ENCODE peak calls at places on chromosomes 16 and 17, in ten cellular contexts. B is KBM-7; Z is right lobe of liver; K is COR-L47; W is activated T-helper 9 cell treated with anti-CD3 and anti-CD28 coated beads, Interleukin-2, amount 50 U/mL, for 16 hours; Y is cardiac muscle cell; O is NCI-H1436; M is NCI-H460; S is stimulated activated CD8-positive, alpha-beta memory T cell treated with anti-CD3 and anti-CD28 coated beads, Interleukin-4, amount 100 ng/mL, for 4 hours; R is effector memory CD4-positive, alpha-beta T cell. U is an unnamed sample.

GRCh38 chr16:726438-727290 is at the start of the genes CCDC78 and HAGHL:
- DNase-seq in Y (peak; percentile 71), W (peak; percentile 33), O (peak; percentile 12), B (peak; percentile 39), Z (peak; percentile 49), S (peak; percentile 46), K (peak; percentile 37), R (peak; percentile 35), M (no peak), U (peak; percentile 34)

GRCh38 chr17:16937431-16937830 is 34.5 kb downstream of the TNFRSF13B start:
- DNase-seq in K (no peak), S (no peak), Z (no peak), O (no peak), R (no peak), B (no peak), M (no peak), Y (no peak), W (no peak), U (no peak)

GRCh38 chr16:83813818-83814653 is 6.3 kb downstream of the HSBP1 start:
- DNase-seq in B (peak; percentile 28), W (no peak), O (peak; percentile 17), S (no peak), Y (peak; percentile 63), K (peak; percentile 77), Z (no peak), M (no peak), R (no peak), U (peak; percentile 47)

GRCh38 chr17:37301288-37301687 is 74.5 kb upstream of the C17orf78 start:
- DNase-seq in O (no peak), R (no peak), S (no peak), W (no peak), K (no peak), M (peak; percentile 68), Y (peak; percentile 31), Z (no peak), B (no peak), U (no peak)

GRCh38 chr16:66604376-66605176 is at the start of gene CMTM3:
- DNase-seq in O (peak; percentile 59), Y (peak; percentile 83), S (peak; percentile 51), W (peak; percentile 64), B (peak; percentile 73), M (peak; percentile 46), R (peak; percentile 46), K (peak; percentile 37), Z (peak; percentile 71), U (peak; percentile 71)

GRCh38 chr17:83196088-83196765 is 116.8 kb downstream of the METRNL start:
- DNase-seq in B (no peak), K (no peak), W (no peak), M (no peak), O (no peak), R (no peak), Z (peak; percentile 15), Y (no peak), S (no peak), U (no peak)

GRCh38 chr17:35906559-35907265 is 23.9 kb downstream of the RDM1 start:
- DNase-seq in Z (no peak), W (no peak), M (no peak), O (no peak), B (no peak), S (no peak), Y (no peak), K (no peak), R (no peak), U (no peak)

GRCh38 chr17:77829871-77830799 is 128.4 kb upstream of the TNRC6C start:
- DNase-seq in W (no peak), B (peak; percentile 20), Z (no peak), S (no peak), R (no peak), K (no peak), O (no peak), M (no peak), Y (no peak), U (no peak)

GRCh38 chr17:330993-331701 is 21.5 kb downstream of the RPH3AL start:
- DNase-seq in S (no peak), W (no peak), O (no peak), Y (no peak), R (no peak), M (no peak), K (no peak), Z (peak; percentile 60), B (no peak), U (no peak)

GRCh38 chr17:10117581-10118001 is 80.8 kb downstream of the GAS7 start:
- DNase-seq in Z (no peak), M (no peak), S (no peak), K (no peak), O (no peak), Y (no peak), B (peak; percentile 51), R (no peak), W (no peak), U (no peak)

GRCh38 chr16:54932737-54933254 is 2.1 kb downstream of the IRX5 start:
- DNase-seq in Z (no peak), K (no peak), S (no peak), M (no peak), R (no peak), Y (peak; percentile 54), B (no peak), O (no peak), W (no peak), U (no peak)

GRCh38 chr17:50080827-50081226 is 14.3 kb upstream of the PDK2 start:
- DNase-seq in W (no peak), Z (no peak), K (no peak), R (no peak), Y (no peak), S (no peak), M (no peak), B (no peak), O (no peak), U (no peak)

GRCh38 chr17:45771473-45771959 is 12.6 kb upstream of the CRHR1 start:
- DNase-seq in Y (no peak), Z (no peak), W (no peak), R (no peak), K (no peak), S (no peak), M (no peak), O (no peak), B (no peak), U (no peak)

GRCh38 chr17:27407916-27408846 is 48.1 kb upstream of the KSR1 start:
- DNase-seq in Z (no peak), K (no peak), B (no peak), R (no peak), S (no peak), Y (peak; percentile 18), M (no peak), O (no peak), W (no peak), U (no peak)

GRCh38 chr16:72635694-72636093 is 412.2 kb downstream of the ZFHX3 start:
- DNase-seq in Z (no peak), K (no peak), W (no peak), S (no peak), Y (no peak), O (no peak), R (no peak), B (no peak), M (no peak), U (no peak)

GRCh38 chr16:24409045-24409444 is 130.3 kb upstream of the RBBP6 start:
- DNase-seq in O (no peak), S (no peak), Y (peak; percentile 3), R (no peak), Z (no peak), W (no peak), B (no peak), K (no peak), M (no peak), U (no peak)

GRCh38 chr17:79792984-79793923 is 3.6 kb downstream of the CBX8 start:
- DNase-seq in O (no peak), Y (no peak), W (no peak), Z (no peak), B (no peak), M (no peak), K (no peak), S (no peak), R (no peak), U (no peak)

GRCh38 chr17:4310349-4311060 is 46.7 kb upstream of the ANKFY1 start:
- DNase-seq in O (no peak), Z (peak; percentile 40), Y (peak; percentile 57), B (no peak), S (no peak), R (no peak), M (no peak), K (no peak), W (no peak), U (no peak)

GRCh38 chr16:68704232-68704867 is 32.7 kb upstream of the CDH1 start:
- DNase-seq in W (peak; percentile 17), M (peak; percentile 80), K (peak; percentile 81), B (peak; percentile 79), O (peak; percentile 79), Z (peak; percentile 84), R (peak; percentile 5), S (no peak), Y (peak; percentile 82), U (peak; percentile 79)

GRCh38 chr17:74485841-74486240 is 19.4 kb downstream of the CD300A start:
- DNase-seq in W (no peak), Y (no peak), Z (no peak), R (no peak), O (no peak), S (no peak), K (no peak), M (no peak), B (no peak), U (no peak)

GRCh38 chr16:87964049-87964448 is 12.8 kb downstream of the BANP start:
- DNase-seq in R (no peak), M (no peak), K (no peak), W (no peak), Y (no peak), O (no peak), B (no peak), Z (no peak), S (no peak), U (no peak)

GRCh38 chr17:67729903-67730302 is 12.2 kb downstream of the NOL11 start:
- DNase-seq in R (no peak), B (no peak), O (no peak), S (no peak), M (no peak), Y (no peak), Z (no peak), K (no peak), W (no peak), U (no peak)

GRCh38 chr17:7557825-7558543 is 566 bp upstream of the TNFSF13 start:
- DNase-seq in O (peak; percentile 29), W (no peak), K (peak; percentile 46), B (peak; percentile 96), Z (peak; percentile 91), S (no peak), Y (peak; percentile 38), M (no peak), R (no peak), U (peak; percentile 68)

GRCh38 chr16:19878760-19879159 is 5.9 kb downstream of the GPRC5B start:
- DNase-seq in K (no peak), W (no peak), O (no peak), Y (no peak), M (no peak), Z (no peak), S (no peak), B (no peak), R (no peak), U (no peak)

GRCh38 chr16:57916735-57917450 is 54.0 kb downstream of the CNGB1 start:
- DNase-seq in Y (no peak), B (no peak), Z (no peak), S (no peak), K (no peak), M (no peak), O (no peak), W (no peak), R (no peak), U (no peak)

GRCh38 chr17:50550661-50551432 is 3.9 kb downstream of the SPATA20 start:
- DNase-seq in Z (peak; percentile 83), B (no peak), W (no peak), Y (peak; percentile 93), R (no peak), S (no peak), M (peak; percentile 87), K (peak; percentile 57), O (peak; percentile 52), U (peak; percentile 28)

GRCh38 chr17:47287639-47288038 is 34.0 kb downstream of the ITGB3 start:
- DNase-seq in Y (no peak), K (no peak), B (no peak), O (no peak), M (no peak), W (no peak), Z (no peak), R (no peak), S (no peak), U (no peak)

GRCh38 chr17:57879437-57880085 is 29.7 kb upstream of the MRPS23 start:
- DNase-seq in R (no peak), Z (no peak), W (no peak), M (no peak), S (no peak), K (no peak), O (no peak), Y (no peak), B (no peak), U (no peak)